ENCODE peak calls at places on chromosomes 1 and 21, in five cellular contexts. One of them, this sample, is unnamed.

GRCh38 chr1:21165632-21166031 is 11.1 kb downstream of the EIF4G3 start:
- DNase-seq in Peyer's patch: no peak
- DNase-seq in fibroblast of pulmonary artery: no peak
- DNase-seq in neural progenitor cell: no peak
- DNase-seq in psoas muscle: no peak
- DNase-seq in this sample: no peak

GRCh38 chr1:110460253-110461220 is 9.6 kb downstream of the PROK1 start:
- DNase-seq in Peyer's patch: peak; percentile 93
- DNase-seq in psoas muscle: peak; percentile 78
- DNase-seq in neural progenitor cell: peak; percentile 82
- DNase-seq in fibroblast of pulmonary artery: peak; percentile 83
- DNase-seq in this sample: peak; percentile 76

GRCh38 chr1:29050141-29050540 is 73.6 kb downstream of the TMEM200B start:
- DNase-seq in neural progenitor cell: no peak
- DNase-seq in fibroblast of pulmonary artery: no peak
- DNase-seq in Peyer's patch: no peak
- DNase-seq in psoas muscle: no peak
- DNase-seq in this sample: no peak

GRCh38 chr1:3717715-3718601 is 34.3 kb upstream of the CCDC27 start:
- DNase-seq in neural progenitor cell: peak; percentile 88
- DNase-seq in fibroblast of pulmonary artery: no peak
- DNase-seq in psoas muscle: no peak
- DNase-seq in Peyer's patch: no peak
- DNase-seq in this sample: no peak

GRCh38 chr1:171983584-171983983 is 142.3 kb downstream of the DNM3 start:
- DNase-seq in psoas muscle: no peak
- DNase-seq in Peyer's patch: no peak
- DNase-seq in neural progenitor cell: no peak
- DNase-seq in fibroblast of pulmonary artery: peak; percentile 62
- DNase-seq in this sample: no peak

GRCh38 chr1:229570891-229571516 is 12.5 kb upstream of the ABCB10 start:
- DNase-seq in neural progenitor cell: no peak
- DNase-seq in Peyer's patch: no peak
- DNase-seq in psoas muscle: no peak
- DNase-seq in fibroblast of pulmonary artery: no peak
- DNase-seq in this sample: no peak

GRCh38 chr1:4315202-4315601 is 339.2 kb upstream of the AJAP1 start:
- DNase-seq in fibroblast of pulmonary artery: no peak
- DNase-seq in psoas muscle: no peak
- DNase-seq in Peyer's patch: no peak
- DNase-seq in neural progenitor cell: no peak
- DNase-seq in this sample: no peak

GRCh38 chr1:11568687-11569086 is 85.5 kb downstream of the FBXO2 start:
- DNase-seq in psoas muscle: no peak
- DNase-seq in Peyer's patch: no peak
- DNase-seq in neural progenitor cell: no peak
- DNase-seq in fibroblast of pulmonary artery: no peak
- DNase-seq in this sample: peak; percentile 1

GRCh38 chr1:47848985-47849610 is 148.1 kb downstream of the TRABD2B start:
- DNase-seq in psoas muscle: peak; percentile 55
- DNase-seq in fibroblast of pulmonary artery: no peak
- DNase-seq in Peyer's patch: peak; percentile 67
- DNase-seq in neural progenitor cell: no peak
- DNase-seq in this sample: no peak

GRCh38 chr1:32907435-32907834 is 6.2 kb upstream of the TMEM54 start:
- DNase-seq in psoas muscle: no peak
- DNase-seq in neural progenitor cell: no peak
- DNase-seq in fibroblast of pulmonary artery: peak; percentile 74
- DNase-seq in Peyer's patch: no peak
- DNase-seq in this sample: peak; percentile 19

DNA sequence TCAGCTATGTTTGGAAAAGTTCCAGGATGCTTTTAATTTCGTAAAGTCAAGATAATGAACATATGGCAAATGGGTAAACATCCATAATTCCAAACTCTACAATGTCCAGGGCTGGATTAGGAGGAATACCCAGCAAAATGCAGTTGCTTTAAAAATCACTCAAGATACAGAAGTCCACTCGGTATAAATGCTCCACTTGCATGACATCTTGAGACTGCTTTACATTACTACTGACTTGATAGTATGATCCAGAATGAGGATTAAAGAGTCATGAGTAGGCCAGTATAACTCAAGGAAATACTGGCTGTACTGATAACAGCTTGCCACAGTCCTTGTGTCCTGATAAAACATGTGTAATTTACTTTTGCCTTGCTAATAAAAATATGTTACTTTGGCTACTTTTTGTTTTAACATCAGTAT is 58.3 kb upstream of the ANGPTL3 start:
- DNase-seq in fibroblast of pulmonary artery: no peak
- DNase-seq in psoas muscle: no peak
- DNase-seq in Peyer's patch: no peak
- DNase-seq in neural progenitor cell: no peak
- DNase-seq in this sample: peak; percentile 24
- TF ChIP-seq CTCF in fibroblast of pulmonary artery: no peak
- TF ChIP-seq CTCF in psoas muscle: no peak
- TF ChIP-seq CTCF in Peyer's patch: no peak
- TF ChIP-seq CTCF in neural progenitor cell: no peak
- TF ChIP-seq CTCF in this sample: no peak

DNA sequence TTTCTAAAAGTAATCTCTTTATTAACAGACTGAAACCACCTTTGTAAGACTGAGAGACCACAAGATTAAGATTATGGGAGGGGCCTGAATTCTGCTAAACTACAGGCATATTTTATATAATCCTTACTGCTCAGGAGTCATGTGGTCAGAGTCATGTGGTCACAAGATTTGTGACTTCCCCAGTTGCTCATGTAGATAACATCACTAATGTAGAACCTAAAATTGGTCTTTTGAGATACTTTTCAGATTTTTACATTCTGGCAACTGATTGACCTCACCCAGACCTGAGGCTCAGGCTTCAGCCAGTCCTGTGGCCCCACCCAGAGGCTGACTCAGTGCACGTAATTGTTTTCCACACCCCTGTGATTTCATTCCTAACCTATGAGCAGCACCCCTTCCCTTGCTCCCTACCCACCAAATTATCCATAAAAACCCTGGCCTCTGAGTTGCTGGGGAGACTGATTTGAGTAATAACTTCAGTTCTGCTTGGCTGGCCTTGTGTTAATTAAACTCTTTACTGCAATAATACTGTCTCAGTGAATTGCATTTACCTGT is 41.8 kb upstream of the ZNF326 start:
- DNase-seq in psoas muscle: peak; percentile 50
- DNase-seq in Peyer's patch: peak; percentile 79
- DNase-seq in fibroblast of pulmonary artery: peak; percentile 67
- DNase-seq in neural progenitor cell: peak; percentile 34
- DNase-seq in this sample: peak; percentile 90
- TF ChIP-seq CTCF in psoas muscle: peak; percentile 29
- TF ChIP-seq CTCF in Peyer's patch: no peak
- TF ChIP-seq CTCF in fibroblast of pulmonary artery: peak; percentile 11
- TF ChIP-seq CTCF in neural progenitor cell: peak; percentile 47
- TF ChIP-seq CTCF in this sample: peak; percentile 27

GRCh38 chr1:206505702-206506375 is 1.5 kb upstream of the RASSF5 start:
- DNase-seq in fibroblast of pulmonary artery: peak; percentile 63
- DNase-seq in neural progenitor cell: no peak
- DNase-seq in Peyer's patch: no peak
- DNase-seq in psoas muscle: peak; percentile 6
- DNase-seq in this sample: no peak
- TF ChIP-seq CTCF in fibroblast of pulmonary artery: peak; percentile 71
- TF ChIP-seq CTCF in neural progenitor cell: peak; percentile 57
- TF ChIP-seq CTCF in Peyer's patch: no peak
- TF ChIP-seq CTCF in psoas muscle: peak; percentile 27
- TF ChIP-seq CTCF in this sample: peak; percentile 79

GRCh38 chr1:52404116-52404974 is at the start of the genes ORC1 and PRPF38A:
- DNase-seq in Peyer's patch: peak; percentile 99
- DNase-seq in fibroblast of pulmonary artery: peak; percentile 98
- DNase-seq in neural progenitor cell: peak; percentile 100
- DNase-seq in psoas muscle: peak; percentile 98
- DNase-seq in this sample: peak; percentile 97
- TF ChIP-seq CTCF in Peyer's patch: peak; percentile 66
- TF ChIP-seq CTCF in fibroblast of pulmonary artery: peak; percentile 73
- TF ChIP-seq CTCF in neural progenitor cell: peak; percentile 60
- TF ChIP-seq CTCF in psoas muscle: peak; percentile 57
- TF ChIP-seq CTCF in this sample: peak; percentile 80

GRCh38 chr21:37527716-37528115 is 161.1 kb downstream of the DYRK1A start:
- DNase-seq in psoas muscle: no peak
- DNase-seq in neural progenitor cell: no peak
- DNase-seq in Peyer's patch: no peak
- DNase-seq in fibroblast of pulmonary artery: no peak
- DNase-seq in this sample: no peak

GRCh38 chr21:37525810-37526209 is 159.2 kb downstream of the DYRK1A start:
- DNase-seq in neural progenitor cell: no peak
- DNase-seq in fibroblast of pulmonary artery: peak; percentile 8
- DNase-seq in Peyer's patch: no peak
- DNase-seq in psoas muscle: no peak
- DNase-seq in this sample: no peak

GRCh38 chr21:37528150-37528937 is 161.8 kb downstream of the DYRK1A start:
- DNase-seq in fibroblast of pulmonary artery: no peak
- DNase-seq in neural progenitor cell: no peak
- DNase-seq in Peyer's patch: no peak
- DNase-seq in psoas muscle: no peak
- DNase-seq in this sample: no peak

GRCh38 chr21:37529649-37530048 is 163.1 kb downstream of the DYRK1A start:
- DNase-seq in psoas muscle: no peak
- DNase-seq in fibroblast of pulmonary artery: no peak
- DNase-seq in neural progenitor cell: no peak
- DNase-seq in Peyer's patch: no peak
- DNase-seq in this sample: no peak

GRCh38 chr21:37527103-37527502 is 160.5 kb downstream of the DYRK1A start:
- DNase-seq in psoas muscle: no peak
- DNase-seq in neural progenitor cell: no peak
- DNase-seq in fibroblast of pulmonary artery: no peak
- DNase-seq in Peyer's patch: no peak
- DNase-seq in this sample: no peak
- TF ChIP-seq CTCF in psoas muscle: no peak
- TF ChIP-seq CTCF in neural progenitor cell: no peak
- TF ChIP-seq CTCF in fibroblast of pulmonary artery: no peak
- TF ChIP-seq CTCF in Peyer's patch: no peak
- TF ChIP-seq CTCF in this sample: no peak

GRCh38 chr1:193392686-193393085 is 206.3 kb upstream of the B3GALT2 start:
- DNase-seq in Peyer's patch: no peak
- DNase-seq in psoas muscle: no peak
- DNase-seq in fibroblast of pulmonary artery: no peak
- DNase-seq in neural progenitor cell: peak; percentile 2
- DNase-seq in this sample: no peak
- TF ChIP-seq CTCF in Peyer's patch: no peak
- TF ChIP-seq CTCF in psoas muscle: no peak
- TF ChIP-seq CTCF in fibroblast of pulmonary artery: no peak
- TF ChIP-seq CTCF in neural progenitor cell: peak; percentile 33
- TF ChIP-seq CTCF in this sample: no peak

DNA sequence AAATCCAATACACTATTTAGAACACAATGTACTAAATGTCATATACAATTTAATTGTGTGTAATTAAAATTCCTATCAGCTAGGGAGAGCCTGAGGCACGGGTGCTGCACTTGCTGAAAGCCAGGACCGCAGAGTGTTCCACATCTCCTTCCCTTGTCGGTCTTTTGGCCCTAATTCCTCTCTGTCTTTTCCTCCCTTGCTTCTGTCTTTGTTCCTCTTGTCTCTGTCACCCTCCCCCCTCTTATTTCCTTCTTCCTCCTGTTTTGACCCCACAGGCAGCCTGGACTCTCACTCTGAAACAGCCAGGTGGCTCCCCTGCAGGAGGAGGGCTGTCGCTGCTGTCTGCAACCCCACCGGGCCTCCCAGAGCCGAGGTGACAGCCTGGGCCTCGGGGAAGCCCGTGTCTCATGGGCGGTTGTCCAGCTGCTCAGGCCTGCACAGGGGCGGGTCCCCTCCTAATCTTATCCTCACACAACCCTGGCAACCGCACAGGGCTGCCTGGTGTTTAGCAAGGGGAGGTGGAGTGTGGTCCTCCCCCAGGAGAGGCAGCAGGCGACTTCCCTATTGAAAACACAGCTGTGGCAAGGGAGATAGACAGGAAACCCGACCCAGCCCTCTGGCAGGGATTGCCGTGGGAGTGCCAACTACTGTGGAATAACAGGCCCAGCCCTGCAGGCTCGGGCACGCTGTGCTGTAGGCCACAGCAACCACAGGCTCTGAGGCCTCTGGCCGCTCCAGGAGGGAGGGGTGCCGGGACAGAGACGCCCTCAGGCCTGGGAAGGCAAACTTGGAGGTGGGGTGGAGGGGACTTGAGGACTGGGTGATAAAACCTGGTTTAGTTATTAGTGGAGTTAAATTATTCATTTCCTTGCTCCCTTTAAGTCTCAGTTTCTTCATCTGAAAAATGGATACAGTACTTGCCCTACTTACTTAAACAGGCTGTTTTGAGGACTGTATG is 68.8 kb upstream of the WDR26 start:
- DNase-seq in neural progenitor cell: peak; percentile 86
- DNase-seq in Peyer's patch: peak; percentile 85
- DNase-seq in fibroblast of pulmonary artery: peak; percentile 93
- DNase-seq in psoas muscle: peak; percentile 96
- DNase-seq in this sample: peak; percentile 64
- TF ChIP-seq CTCF in neural progenitor cell: peak; percentile 39
- TF ChIP-seq CTCF in Peyer's patch: peak; percentile 17
- TF ChIP-seq CTCF in fibroblast of pulmonary artery: peak; percentile 10
- TF ChIP-seq CTCF in psoas muscle: peak; percentile 19
- TF ChIP-seq CTCF in this sample: peak; percentile 40

GRCh38 chr1:15426492-15427279 is 11.6 kb upstream of the CTRC start:
- DNase-seq in Peyer's patch: peak; percentile 83
- DNase-seq in neural progenitor cell: no peak
- DNase-seq in fibroblast of pulmonary artery: peak; percentile 53
- DNase-seq in psoas muscle: peak; percentile 57
- DNase-seq in this sample: no peak
- TF ChIP-seq CTCF in Peyer's patch: peak; percentile 62
- TF ChIP-seq CTCF in neural progenitor cell: no peak
- TF ChIP-seq CTCF in fibroblast of pulmonary artery: peak; percentile 34
- TF ChIP-seq CTCF in psoas muscle: no peak
- TF ChIP-seq CTCF in this sample: peak; percentile 3

GRCh38 chr21:19322360-19322759 is 918.8 kb upstream of the TMPRSS15 start:
- DNase-seq in fibroblast of pulmonary artery: peak; percentile 6
- DNase-seq in neural progenitor cell: no peak
- DNase-seq in psoas muscle: no peak
- DNase-seq in Peyer's patch: no peak
- DNase-seq in this sample: no peak
- TF ChIP-seq CTCF in fibroblast of pulmonary artery: no peak
- TF ChIP-seq CTCF in neural progenitor cell: peak; percentile 45
- TF ChIP-seq CTCF in psoas muscle: no peak
- TF ChIP-seq CTCF in Peyer's patch: no peak
- TF ChIP-seq CTCF in this sample: no peak

GRCh38 chr1:226609836-226610455 is 61.4 kb downstream of the STUM start:
- DNase-seq in fibroblast of pulmonary artery: peak; percentile 34
- DNase-seq in psoas muscle: peak; percentile 73
- DNase-seq in neural progenitor cell: no peak
- DNase-seq in Peyer's patch: no peak
- DNase-seq in this sample: no peak

GRCh38 chr1:226607821-226608220 is 59.3 kb downstream of the STUM start:
- DNase-seq in fibroblast of pulmonary artery: no peak
- DNase-seq in Peyer's patch: no peak
- DNase-seq in psoas muscle: no peak
- DNase-seq in neural progenitor cell: no peak
- DNase-seq in this sample: no peak

GRCh38 chr1:226608699-226609505 is 60.3 kb downstream of the STUM start:
- DNase-seq in fibroblast of pulmonary artery: peak; percentile 75
- DNase-seq in Peyer's patch: peak; percentile 88
- DNase-seq in neural progenitor cell: peak; percentile 89
- DNase-seq in psoas muscle: peak; percentile 76
- DNase-seq in this sample: peak; percentile 43

GRCh38 chr1:226610671-226611070 is 62.1 kb downstream of the STUM start:
- DNase-seq in Peyer's patch: no peak
- DNase-seq in neural progenitor cell: no peak
- DNase-seq in psoas muscle: peak; percentile 15
- DNase-seq in fibroblast of pulmonary artery: no peak
- DNase-seq in this sample: no peak

GRCh38 chr1:226611301-226611700 is 62.7 kb downstream of the STUM start:
- DNase-seq in Peyer's patch: no peak
- DNase-seq in neural progenitor cell: no peak
- DNase-seq in psoas muscle: peak; percentile 35
- DNase-seq in fibroblast of pulmonary artery: no peak
- DNase-seq in this sample: no peak
- TF ChIP-seq CTCF in Peyer's patch: no peak
- TF ChIP-seq CTCF in neural progenitor cell: no peak
- TF ChIP-seq CTCF in psoas muscle: no peak
- TF ChIP-seq CTCF in fibroblast of pulmonary artery: no peak
- TF ChIP-seq CTCF in this sample: peak; percentile 32

This sample was measured in brain microvascular endothelial cell.